ENCODE peak calls at places on chromosomes 11 and 22, in five cellular contexts. One of them, this sample, is unnamed.

GRCh38 chr11:93225642-93226041 is 27.9 kb upstream of the SLC36A4 start:
- DNase-seq in amniotic stem cell: no peak
- DNase-seq in suprapubic skin: no peak
- DNase-seq in kidney epithelial cell: no peak
- DNase-seq in cerebellar cortex: peak
- DNase-seq in this sample: no peak

GRCh38 chr22:32219030-32219429 is 14.2 kb upstream of the RFPL2 start:
- DNase-seq in suprapubic skin: no peak
- DNase-seq in kidney epithelial cell: no peak
- DNase-seq in cerebellar cortex: no peak
- DNase-seq in amniotic stem cell: no peak
- DNase-seq in this sample: peak

GRCh38 chr11:691710-692590 is 3.1 kb downstream of the DEAF1 start:
- DNase-seq in cerebellar cortex: peak
- DNase-seq in amniotic stem cell: no peak
- DNase-seq in kidney epithelial cell: no peak
- DNase-seq in suprapubic skin: no peak
- DNase-seq in this sample: no peak

GRCh38 chr11:69663326-69663725 is 11.8 kb downstream of the LTO1 start:
- DNase-seq in suprapubic skin: peak
- DNase-seq in kidney epithelial cell: no peak
- DNase-seq in amniotic stem cell: no peak
- DNase-seq in cerebellar cortex: no peak
- DNase-seq in this sample: no peak

GRCh38 chr11:45285931-45286632 is at the start of gene SYT13:
- DNase-seq in cerebellar cortex: peak
- DNase-seq in suprapubic skin: no peak
- DNase-seq in amniotic stem cell: no peak
- DNase-seq in kidney epithelial cell: no peak
- DNase-seq in this sample: no peak

GRCh38 chr11:5004429-5005274 is 10.0 kb downstream of the OR51L1 start:
- DNase-seq in kidney epithelial cell: peak
- DNase-seq in amniotic stem cell: no peak
- DNase-seq in suprapubic skin: no peak
- DNase-seq in cerebellar cortex: peak
- DNase-seq in this sample: peak

GRCh38 chr11:67409261-67409666 is 5.4 kb downstream of the TBC1D10C start:
- DNase-seq in kidney epithelial cell: no peak
- DNase-seq in cerebellar cortex: no peak
- DNase-seq in amniotic stem cell: no peak
- DNase-seq in suprapubic skin: no peak
- DNase-seq in this sample: peak

GRCh38 chr11:115264278-115264677 is 239.9 kb downstream of the CADM1 start:
- DNase-seq in kidney epithelial cell: no peak
- DNase-seq in cerebellar cortex: no peak
- DNase-seq in suprapubic skin: no peak
- DNase-seq in amniotic stem cell: no peak
- DNase-seq in this sample: no peak

GRCh38 chr11:13016415-13016814 is 7.3 kb downstream of the RASSF10 start:
- DNase-seq in cerebellar cortex: no peak
- DNase-seq in kidney epithelial cell: no peak
- DNase-seq in amniotic stem cell: no peak
- DNase-seq in suprapubic skin: no peak
- DNase-seq in this sample: no peak

GRCh38 chr11:64994318-64994717 is 2.5 kb downstream of the BATF2 start:
- DNase-seq in amniotic stem cell: no peak
- DNase-seq in suprapubic skin: no peak
- DNase-seq in cerebellar cortex: no peak
- DNase-seq in kidney epithelial cell: no peak
- DNase-seq in this sample: no peak

GRCh38 chr11:33802414-33802950 is 28.2 kb upstream of the FBXO3 start:
- DNase-seq in amniotic stem cell: peak
- DNase-seq in kidney epithelial cell: peak
- DNase-seq in suprapubic skin: no peak
- DNase-seq in cerebellar cortex: peak
- DNase-seq in this sample: peak

GRCh38 chr22:46577361-46578249 is 40.2 kb upstream of the CELSR1 start:
- DNase-seq in cerebellar cortex: no peak
- DNase-seq in amniotic stem cell: no peak
- DNase-seq in suprapubic skin: peak
- DNase-seq in kidney epithelial cell: no peak
- DNase-seq in this sample: no peak

GRCh38 chr22:43310798-43311197 is 32.4 kb downstream of the SCUBE1 start:
- DNase-seq in suprapubic skin: no peak
- DNase-seq in amniotic stem cell: no peak
- DNase-seq in cerebellar cortex: no peak
- DNase-seq in kidney epithelial cell: no peak
- DNase-seq in this sample: no peak

GRCh38 chr11:26225643-26226042 is 106.3 kb upstream of the ANO3 start:
- DNase-seq in amniotic stem cell: no peak
- DNase-seq in cerebellar cortex: no peak
- DNase-seq in suprapubic skin: no peak
- DNase-seq in kidney epithelial cell: no peak
- DNase-seq in this sample: no peak

GRCh38 chr22:32804036-32804435 is 2.5 kb downstream of the TIMP3 start:
- DNase-seq in suprapubic skin: no peak
- DNase-seq in amniotic stem cell: peak
- DNase-seq in cerebellar cortex: no peak
- DNase-seq in kidney epithelial cell: no peak
- DNase-seq in this sample: no peak

This sample was measured in HL-60.